ENCODE peak calls at places on chromosomes 7 and 10, in ten cellular contexts. One of them, this sample, is unnamed.

GRCh38 chr10:133012573-133013359 is 70.4 kb upstream of the CFAP46 start:
- DNase-seq in A549: no peak
- DNase-seq in PC-3: no peak
- DNase-seq in RWPE1: no peak
- DNase-seq in adrenal gland: peak
- DNase-seq in astrocyte: no peak
- DNase-seq in CD4-positive, alpha-beta T cell: no peak
- DNase-seq in mammary epithelial cell: no peak
- DNase-seq in colonic mucosa: no peak
- DNase-seq in left ventricle myocardium inferior: peak
- DNase-seq in this sample: no peak

GRCh38 chr10:22605168-22605567 is 109.2 kb downstream of the PIP4K2A start:
- DNase-seq in colonic mucosa: no peak
- DNase-seq in RWPE1: peak
- DNase-seq in left ventricle myocardium inferior: no peak
- DNase-seq in PC-3: no peak
- DNase-seq in adrenal gland: no peak
- DNase-seq in astrocyte: peak
- DNase-seq in CD4-positive, alpha-beta T cell: no peak
- DNase-seq in A549: no peak
- DNase-seq in mammary epithelial cell: peak
- DNase-seq in this sample: no peak

GRCh38 chr7:146096994-146097393 is 19.6 kb upstream of the CNTNAP2 start:
- DNase-seq in CD4-positive, alpha-beta T cell: no peak
- DNase-seq in left ventricle myocardium inferior: no peak
- DNase-seq in PC-3: no peak
- DNase-seq in mammary epithelial cell: no peak
- DNase-seq in astrocyte: no peak
- DNase-seq in colonic mucosa: no peak
- DNase-seq in RWPE1: no peak
- DNase-seq in A549: no peak
- DNase-seq in adrenal gland: no peak
- DNase-seq in this sample: no peak

GRCh38 chr7:26200113-26200443 is 468 bp downstream of the HNRNPA2B1 start:
- DNase-seq in colonic mucosa: peak
- DNase-seq in mammary epithelial cell: peak
- DNase-seq in astrocyte: no peak
- DNase-seq in PC-3: peak
- DNase-seq in RWPE1: peak
- DNase-seq in left ventricle myocardium inferior: peak
- DNase-seq in A549: peak
- DNase-seq in adrenal gland: peak
- DNase-seq in CD4-positive, alpha-beta T cell: peak
- DNase-seq in this sample: peak

GRCh38 chr7:101996876-101997275 is 179.4 kb downstream of the CUX1 start:
- DNase-seq in adrenal gland: no peak
- DNase-seq in RWPE1: no peak
- DNase-seq in A549: no peak
- DNase-seq in colonic mucosa: no peak
- DNase-seq in left ventricle myocardium inferior: no peak
- DNase-seq in CD4-positive, alpha-beta T cell: no peak
- DNase-seq in PC-3: no peak
- DNase-seq in mammary epithelial cell: no peak
- DNase-seq in astrocyte: no peak
- DNase-seq in this sample: no peak

GRCh38 chr10:17113346-17113745 is 16.3 kb downstream of the CUBN start:
- DNase-seq in RWPE1: peak
- DNase-seq in left ventricle myocardium inferior: no peak
- DNase-seq in astrocyte: no peak
- DNase-seq in CD4-positive, alpha-beta T cell: no peak
- DNase-seq in mammary epithelial cell: peak
- DNase-seq in PC-3: peak
- DNase-seq in A549: peak
- DNase-seq in colonic mucosa: no peak
- DNase-seq in adrenal gland: no peak
- DNase-seq in this sample: no peak

GRCh38 chr10:8037199-8037801 is 17.2 kb upstream of the GATA3 start:
- DNase-seq in left ventricle myocardium inferior: no peak
- DNase-seq in colonic mucosa: no peak
- DNase-seq in A549: no peak
- DNase-seq in CD4-positive, alpha-beta T cell: no peak
- DNase-seq in RWPE1: no peak
- DNase-seq in adrenal gland: no peak
- DNase-seq in astrocyte: no peak
- DNase-seq in PC-3: no peak
- DNase-seq in mammary epithelial cell: no peak
- DNase-seq in this sample: no peak

GRCh38 chr10:9547921-9548904 is 1469.5 kb upstream of the CELF2 start:
- DNase-seq in PC-3: no peak
- DNase-seq in colonic mucosa: no peak
- DNase-seq in mammary epithelial cell: no peak
- DNase-seq in astrocyte: no peak
- DNase-seq in adrenal gland: no peak
- DNase-seq in A549: no peak
- DNase-seq in CD4-positive, alpha-beta T cell: no peak
- DNase-seq in RWPE1: no peak
- DNase-seq in left ventricle myocardium inferior: no peak
- DNase-seq in this sample: no peak

GRCh38 chr7:54664235-54665228 is 94.5 kb downstream of the SEC61G start:
- DNase-seq in PC-3: peak
- DNase-seq in left ventricle myocardium inferior: peak
- DNase-seq in astrocyte: peak
- DNase-seq in mammary epithelial cell: peak
- DNase-seq in colonic mucosa: peak
- DNase-seq in RWPE1: peak
- DNase-seq in A549: peak
- DNase-seq in CD4-positive, alpha-beta T cell: no peak
- DNase-seq in adrenal gland: peak
- DNase-seq in this sample: peak

GRCh38 chr7:43594020-43594419 is 11.1 kb downstream of the STK17A start:
- DNase-seq in PC-3: no peak
- DNase-seq in left ventricle myocardium inferior: no peak
- DNase-seq in CD4-positive, alpha-beta T cell: no peak
- DNase-seq in colonic mucosa: no peak
- DNase-seq in A549: no peak
- DNase-seq in RWPE1: no peak
- DNase-seq in astrocyte: no peak
- DNase-seq in mammary epithelial cell: no peak
- DNase-seq in adrenal gland: no peak
- DNase-seq in this sample: no peak

GRCh38 chr7:3159445-3159844 is 115.8 kb upstream of the CARD11 start:
- DNase-seq in astrocyte: no peak
- DNase-seq in RWPE1: no peak
- DNase-seq in CD4-positive, alpha-beta T cell: no peak
- DNase-seq in PC-3: no peak
- DNase-seq in A549: no peak
- DNase-seq in left ventricle myocardium inferior: no peak
- DNase-seq in colonic mucosa: no peak
- DNase-seq in adrenal gland: no peak
- DNase-seq in mammary epithelial cell: no peak
- DNase-seq in this sample: no peak

GRCh38 chr10:6050801-6051445 is 11.2 kb downstream of the IL2RA start:
- DNase-seq in left ventricle myocardium inferior: peak
- DNase-seq in astrocyte: no peak
- DNase-seq in RWPE1: peak
- DNase-seq in PC-3: peak
- DNase-seq in CD4-positive, alpha-beta T cell: peak
- DNase-seq in mammary epithelial cell: peak
- DNase-seq in adrenal gland: peak
- DNase-seq in colonic mucosa: peak
- DNase-seq in A549: peak
- DNase-seq in this sample: no peak

GRCh38 chr10:14259696-14260595 is 70.8 kb downstream of the FRMD4A start:
- DNase-seq in left ventricle myocardium inferior: no peak
- DNase-seq in PC-3: no peak
- DNase-seq in CD4-positive, alpha-beta T cell: no peak
- DNase-seq in astrocyte: peak
- DNase-seq in A549: no peak
- DNase-seq in RWPE1: no peak
- DNase-seq in colonic mucosa: no peak
- DNase-seq in mammary epithelial cell: no peak
- DNase-seq in adrenal gland: no peak
- DNase-seq in this sample: no peak

GRCh38 chr10:103668351-103669242 is 175.1 kb downstream of the NEURL1 start:
- DNase-seq in astrocyte: no peak
- DNase-seq in PC-3: no peak
- DNase-seq in mammary epithelial cell: no peak
- DNase-seq in CD4-positive, alpha-beta T cell: no peak
- DNase-seq in left ventricle myocardium inferior: peak
- DNase-seq in colonic mucosa: peak
- DNase-seq in adrenal gland: peak
- DNase-seq in A549: no peak
- DNase-seq in RWPE1: peak
- DNase-seq in this sample: no peak

GRCh38 chr10:49025347-49025983 is 85.8 kb upstream of the LRRC18 start:
- DNase-seq in RWPE1: no peak
- DNase-seq in mammary epithelial cell: no peak
- DNase-seq in A549: no peak
- DNase-seq in astrocyte: no peak
- DNase-seq in CD4-positive, alpha-beta T cell: no peak
- DNase-seq in colonic mucosa: no peak
- DNase-seq in adrenal gland: peak
- DNase-seq in left ventricle myocardium inferior: no peak
- DNase-seq in PC-3: no peak
- DNase-seq in this sample: no peak

GRCh38 chr10:49024484-49024883 is 84.8 kb upstream of the LRRC18 start:
- DNase-seq in mammary epithelial cell: no peak
- DNase-seq in astrocyte: no peak
- DNase-seq in PC-3: no peak
- DNase-seq in CD4-positive, alpha-beta T cell: no peak
- DNase-seq in A549: no peak
- DNase-seq in left ventricle myocardium inferior: no peak
- DNase-seq in RWPE1: no peak
- DNase-seq in adrenal gland: no peak
- DNase-seq in colonic mucosa: no peak
- DNase-seq in this sample: no peak

GRCh38 chr10:49023752-49024151 is 84.1 kb upstream of the LRRC18 start:
- DNase-seq in PC-3: no peak
- DNase-seq in astrocyte: no peak
- DNase-seq in RWPE1: no peak
- DNase-seq in left ventricle myocardium inferior: no peak
- DNase-seq in mammary epithelial cell: no peak
- DNase-seq in A549: no peak
- DNase-seq in colonic mucosa: no peak
- DNase-seq in adrenal gland: no peak
- DNase-seq in CD4-positive, alpha-beta T cell: no peak
- DNase-seq in this sample: no peak

GRCh38 chr10:49029666-49030065 is 85.7 kb downstream of the VSTM4 start:
- DNase-seq in mammary epithelial cell: no peak
- DNase-seq in PC-3: no peak
- DNase-seq in astrocyte: no peak
- DNase-seq in left ventricle myocardium inferior: no peak
- DNase-seq in colonic mucosa: no peak
- DNase-seq in CD4-positive, alpha-beta T cell: no peak
- DNase-seq in adrenal gland: no peak
- DNase-seq in A549: no peak
- DNase-seq in RWPE1: no peak
- DNase-seq in this sample: no peak

GRCh38 chr10:49028639-49029038 is 86.7 kb downstream of the VSTM4 start:
- DNase-seq in CD4-positive, alpha-beta T cell: no peak
- DNase-seq in RWPE1: no peak
- DNase-seq in adrenal gland: no peak
- DNase-seq in colonic mucosa: no peak
- DNase-seq in left ventricle myocardium inferior: no peak
- DNase-seq in astrocyte: no peak
- DNase-seq in A549: no peak
- DNase-seq in mammary epithelial cell: no peak
- DNase-seq in PC-3: no peak
- DNase-seq in this sample: no peak
- TF ChIP-seq CTCF in CD4-positive, alpha-beta T cell: no peak
- TF ChIP-seq CTCF in RWPE1: no peak
- TF ChIP-seq CTCF in adrenal gland: no peak
- TF ChIP-seq CTCF in colonic mucosa: no peak
- TF ChIP-seq CTCF in left ventricle myocardium inferior: no peak
- TF ChIP-seq CTCF in astrocyte: no peak
- TF ChIP-seq CTCF in A549: no peak
- TF ChIP-seq CTCF in mammary epithelial cell: no peak
- TF ChIP-seq CTCF in PC-3: no peak
- TF ChIP-seq CTCF in this sample: no peak

GRCh38 chr7:127588697-127589482 is 679 bp downstream of the ARF5 start:
- DNase-seq in colonic mucosa: peak
- DNase-seq in mammary epithelial cell: peak
- DNase-seq in CD4-positive, alpha-beta T cell: no peak
- DNase-seq in PC-3: peak
- DNase-seq in left ventricle myocardium inferior: peak
- DNase-seq in A549: peak
- DNase-seq in adrenal gland: peak
- DNase-seq in astrocyte: peak
- DNase-seq in RWPE1: peak
- DNase-seq in this sample: no peak
- TF ChIP-seq CTCF in colonic mucosa: peak
- TF ChIP-seq CTCF in mammary epithelial cell: peak
- TF ChIP-seq CTCF in CD4-positive, alpha-beta T cell: no peak
- TF ChIP-seq CTCF in PC-3: peak
- TF ChIP-seq CTCF in left ventricle myocardium inferior: peak
- TF ChIP-seq CTCF in A549: peak
- TF ChIP-seq CTCF in adrenal gland: no peak
- TF ChIP-seq CTCF in astrocyte: peak
- TF ChIP-seq CTCF in RWPE1: peak
- TF ChIP-seq CTCF in this sample: no peak

GRCh38 chr10:33132626-33133025 is 174.6 kb upstream of the ITGB1 start:
- DNase-seq in PC-3: peak
- DNase-seq in mammary epithelial cell: no peak
- DNase-seq in astrocyte: no peak
- DNase-seq in adrenal gland: no peak
- DNase-seq in A549: peak
- DNase-seq in RWPE1: no peak
- DNase-seq in CD4-positive, alpha-beta T cell: no peak
- DNase-seq in left ventricle myocardium inferior: no peak
- DNase-seq in colonic mucosa: no peak
- DNase-seq in this sample: no peak
- TF ChIP-seq CTCF in PC-3: no peak
- TF ChIP-seq CTCF in mammary epithelial cell: peak
- TF ChIP-seq CTCF in astrocyte: no peak
- TF ChIP-seq CTCF in adrenal gland: no peak
- TF ChIP-seq CTCF in A549: peak
- TF ChIP-seq CTCF in RWPE1: no peak
- TF ChIP-seq CTCF in CD4-positive, alpha-beta T cell: peak
- TF ChIP-seq CTCF in left ventricle myocardium inferior: no peak
- TF ChIP-seq CTCF in colonic mucosa: no peak
- TF ChIP-seq CTCF in this sample: no peak

DNA sequence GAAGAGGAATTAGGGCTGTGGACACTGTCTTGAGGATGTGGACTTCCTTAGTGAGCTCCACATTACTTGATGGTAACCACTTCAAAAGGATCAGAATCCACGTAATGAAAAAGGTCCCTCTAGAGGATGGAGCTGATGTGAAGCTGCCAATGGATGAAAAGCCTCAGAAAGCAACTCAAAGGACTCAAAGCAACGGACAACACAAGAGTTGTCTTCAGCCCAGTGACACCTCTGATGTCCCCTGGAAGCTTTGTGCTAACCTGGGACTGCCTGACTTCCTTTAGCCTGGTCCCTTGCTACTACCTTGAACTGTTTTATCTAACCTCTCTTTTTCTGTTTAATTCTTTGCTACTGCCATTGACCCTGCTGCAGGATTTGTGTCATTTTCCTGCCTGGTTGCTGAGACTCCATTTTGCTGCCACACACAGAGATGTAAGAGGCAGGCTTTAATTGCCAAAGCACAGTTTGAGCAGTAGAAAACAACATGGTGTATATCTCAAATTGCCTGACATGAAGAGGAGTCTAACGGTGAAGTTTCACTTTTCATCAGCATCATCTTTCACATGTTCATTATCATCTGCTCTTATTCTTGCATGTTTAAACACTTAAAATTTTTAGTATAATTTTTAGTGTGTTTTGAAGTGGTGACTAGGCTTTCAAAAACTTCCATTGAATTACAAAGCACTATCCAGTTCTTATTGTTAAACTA is 11.1 kb upstream of the SGCE start:
- DNase-seq in colonic mucosa: no peak
- DNase-seq in adrenal gland: no peak
- DNase-seq in PC-3: no peak
- DNase-seq in A549: no peak
- DNase-seq in mammary epithelial cell: no peak
- DNase-seq in CD4-positive, alpha-beta T cell: no peak
- DNase-seq in astrocyte: no peak
- DNase-seq in left ventricle myocardium inferior: no peak
- DNase-seq in RWPE1: no peak
- DNase-seq in this sample: no peak
- TF ChIP-seq CTCF in colonic mucosa: no peak
- TF ChIP-seq CTCF in adrenal gland: no peak
- TF ChIP-seq CTCF in PC-3: no peak
- TF ChIP-seq CTCF in A549: no peak
- TF ChIP-seq CTCF in mammary epithelial cell: no peak
- TF ChIP-seq CTCF in CD4-positive, alpha-beta T cell: no peak
- TF ChIP-seq CTCF in astrocyte: no peak
- TF ChIP-seq CTCF in left ventricle myocardium inferior: no peak
- TF ChIP-seq CTCF in RWPE1: no peak
- TF ChIP-seq CTCF in this sample: no peak